ENCODE peak calls at places on chromosome 12, in seven cellular contexts. Q is CD4-positive, CD25-positive, alpha-beta regulatory T cell; O is neural progenitor cell; T is right atrium auricular region; F is aorta; J is tibial nerve; R is naive thymus-derived CD4-positive, alpha-beta T cell. S is an unnamed sample.

GRCh38 chr12:15827136-15827535 is 37.9 kb upstream of the EPS8 start:
- DNase-seq in R (no peak), Q (no peak), T (no peak), J (no peak), F (no peak), O (no peak), S (no peak)

GRCh38 chr12:11812558-11813421 is 163.3 kb downstream of the ETV6 start:
- DNase-seq in J (no peak), F (no peak), Q (no peak), O (peak), T (no peak), R (no peak), S (no peak)

GRCh38 chr12:80837342-80837978 is 100.3 kb downstream of the LIN7A start:
- DNase-seq in O (peak), F (no peak), R (no peak), Q (no peak), T (no peak), J (peak), S (no peak)

GRCh38 chr12:42475055-42475454 is 114.5 kb downstream of the PRICKLE1 start:
- DNase-seq in O (no peak), F (no peak), Q (no peak), T (no peak), J (no peak), R (no peak), S (no peak)

GRCh38 chr12:27177716-27178115 is 66.4 kb upstream of the STK38L start:
- DNase-seq in Q (no peak), T (no peak), R (no peak), F (no peak), O (no peak), J (no peak), S (no peak)

GRCh38 chr12:26651566-26652188 is 181.3 kb downstream of the ITPR2 start:
- DNase-seq in J (peak), F (no peak), Q (no peak), R (no peak), T (no peak), O (peak), S (no peak)

GRCh38 chr12:123151679-123152454 is 977 bp upstream of the PITPNM2 start:
- DNase-seq in R (no peak), O (peak), Q (no peak), F (no peak), J (no peak), T (no peak), S (no peak)

GRCh38 chr12:48000878-48001321 is 3.4 kb downstream of the COL2A1 start:
- DNase-seq in R (no peak), F (no peak), T (no peak), O (peak), J (no peak), Q (no peak), S (no peak)

GRCh38 chr12:52070243-52070925 is 606 bp downstream of the ATG101 start:
- DNase-seq in Q (no peak), O (no peak), J (no peak), F (no peak), T (no peak), R (no peak), S (no peak)

GRCh38 chr12:110744176-110744575 is 1.5 kb upstream of the PPP1CC start:
- DNase-seq in F (peak), O (peak), J (peak), Q (no peak), R (no peak), T (peak), S (peak)

GRCh38 chr12:82554529-82554928 is 132.2 kb upstream of the TMTC2 start:
- DNase-seq in J (no peak), Q (no peak), T (no peak), R (no peak), F (no peak), O (no peak), S (no peak)

GRCh38 chr12:65728913-65729793 is 95.1 kb upstream of the HMGA2 start:
- DNase-seq in T (no peak), F (peak), O (peak), R (no peak), Q (no peak), J (no peak), S (no peak)

GRCh38 chr12:91043408-91043807 is 14.4 kb downstream of the KERA start:
- DNase-seq in F (no peak), J (no peak), Q (no peak), T (no peak), R (no peak), O (no peak), S (no peak)

GRCh38 chr12:116015525-116015924 is 262.0 kb downstream of the MED13L start:
- DNase-seq in T (no peak), Q (no peak), O (peak), F (no peak), R (no peak), J (no peak), S (no peak)

GRCh38 chr12:115914122-115914521 is 363.4 kb downstream of the MED13L start:
- DNase-seq in J (no peak), O (no peak), F (no peak), Q (no peak), T (no peak), R (no peak), S (no peak)

GRCh38 chr12:58513866-58514265 is 406.4 kb downstream of the LRIG3 start:
- DNase-seq in Q (no peak), R (no peak), T (no peak), J (no peak), F (no peak), O (no peak), S (no peak)

GRCh38 chr12:49783917-49784676 is 42.7 kb downstream of the TMBIM6 start:
- DNase-seq in F (no peak), O (no peak), T (no peak), J (no peak), R (no peak), Q (no peak), S (no peak)

GRCh38 chr12:75658826-75659823 is 147.7 kb upstream of the KRR1 start:
- DNase-seq in Q (no peak), J (no peak), O (no peak), T (no peak), F (no peak), R (no peak), S (no peak)

GRCh38 chr12:58919271-58920101 is 818 bp downstream of the LRIG3 start:
- DNase-seq in R (no peak), T (no peak), J (peak), O (peak), Q (no peak), F (no peak), S (no peak)

GRCh38 chr12:83074495-83074894 is 387.8 kb downstream of the TMTC2 start:
- DNase-seq in R (no peak), J (no peak), T (no peak), Q (no peak), F (no peak), O (no peak), S (no peak)

GRCh38 chr12:23853640-23854039 is 95.8 kb downstream of the SOX5 start:
- DNase-seq in Q (no peak), O (no peak), F (no peak), R (no peak), J (no peak), T (no peak), S (no peak)
- H3K4me3 ChIP-seq in Q (no peak), O (no peak), F (no peak), R (no peak), J (no peak), T (no peak), S (no peak)

DNA sequence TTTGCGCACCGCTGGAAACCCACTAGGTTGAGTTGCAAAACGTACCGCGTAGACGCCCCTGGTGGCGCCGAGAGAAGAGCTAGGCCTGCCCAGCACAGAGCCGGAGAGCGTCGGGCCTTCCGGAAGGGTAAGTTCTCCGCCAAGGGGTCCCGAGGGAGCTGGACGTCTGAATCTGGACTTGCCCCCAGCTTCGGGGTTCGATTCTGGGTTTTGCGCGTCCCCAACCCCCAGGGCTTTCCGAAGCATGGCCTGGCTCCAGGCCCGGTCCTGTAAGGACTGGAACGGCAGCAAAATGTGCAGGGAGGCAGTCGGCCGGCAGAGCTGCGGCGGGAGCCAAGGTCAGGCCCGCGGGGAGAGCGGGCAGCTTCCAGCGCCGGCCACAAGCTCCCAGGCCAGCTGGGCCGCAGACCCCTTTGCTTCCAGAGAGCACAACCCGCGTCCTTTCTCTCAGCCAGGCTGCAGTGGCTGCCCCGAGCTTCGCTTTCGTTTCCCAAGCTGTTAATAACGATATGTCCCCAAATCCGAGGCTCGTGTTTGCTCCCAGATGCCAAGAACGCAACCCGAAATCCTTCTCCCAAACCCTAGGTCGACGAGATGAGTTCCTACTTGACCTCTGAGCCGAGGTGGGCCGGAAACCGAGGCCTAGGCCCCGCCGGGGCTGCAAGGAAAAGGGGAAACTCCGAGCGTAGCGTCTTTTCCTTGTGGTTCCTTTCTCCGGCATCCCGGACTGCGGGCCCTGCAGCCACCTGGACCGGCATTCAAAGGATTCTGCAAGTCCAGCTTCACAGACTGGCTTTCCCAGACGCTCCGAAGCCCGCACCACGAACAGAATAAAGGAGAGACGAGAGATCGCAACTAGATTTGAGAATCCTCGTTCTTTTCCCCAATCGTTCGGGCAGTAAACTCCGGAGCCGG is 3.2 kb upstream of the TBX5 start:
- DNase-seq in R (no peak), O (peak), T (peak), F (no peak), J (no peak), Q (no peak), S (no peak)
- H3K27ac ChIP-seq in R (no peak), O (no peak), T (peak), F (no peak), J (no peak), Q (no peak), S (no peak)

GRCh38 chr12:20490213-20490612 is 121.9 kb downstream of the PDE3A start:
- DNase-seq in Q (no peak), R (no peak), O (no peak), J (no peak), T (no peak), F (no peak), S (no peak)

GRCh38 chr12:20491290-20491689 is 123.0 kb downstream of the PDE3A start:
- DNase-seq in T (no peak), R (no peak), O (no peak), J (no peak), F (no peak), Q (no peak), S (no peak)

GRCh38 chr12:20494803-20495202 is 126.5 kb downstream of the PDE3A start:
- DNase-seq in T (no peak), J (no peak), F (no peak), O (no peak), Q (no peak), R (no peak), S (no peak)

GRCh38 chr12:20493924-20494323 is 125.6 kb downstream of the PDE3A start:
- DNase-seq in T (no peak), Q (no peak), O (no peak), F (no peak), R (no peak), J (no peak), S (no peak)

GRCh38 chr12:20492251-20492728 is 124.0 kb downstream of the PDE3A start:
- DNase-seq in T (no peak), F (no peak), O (no peak), J (no peak), R (no peak), Q (no peak), S (no peak)
- H3K4me3 ChIP-seq in T (no peak), F (no peak), O (no peak), J (no peak), R (no peak), Q (no peak), S (no peak)

GRCh38 chr12:33786532-33786931 is 235.8 kb upstream of the ALG10 start:
- DNase-seq in F (no peak), O (no peak), R (no peak), J (no peak), T (no peak), Q (no peak), S (no peak)
- H3K27ac ChIP-seq in F (no peak), O (no peak), R (no peak), J (no peak), T (no peak), Q (no peak), S (no peak)

DNA sequence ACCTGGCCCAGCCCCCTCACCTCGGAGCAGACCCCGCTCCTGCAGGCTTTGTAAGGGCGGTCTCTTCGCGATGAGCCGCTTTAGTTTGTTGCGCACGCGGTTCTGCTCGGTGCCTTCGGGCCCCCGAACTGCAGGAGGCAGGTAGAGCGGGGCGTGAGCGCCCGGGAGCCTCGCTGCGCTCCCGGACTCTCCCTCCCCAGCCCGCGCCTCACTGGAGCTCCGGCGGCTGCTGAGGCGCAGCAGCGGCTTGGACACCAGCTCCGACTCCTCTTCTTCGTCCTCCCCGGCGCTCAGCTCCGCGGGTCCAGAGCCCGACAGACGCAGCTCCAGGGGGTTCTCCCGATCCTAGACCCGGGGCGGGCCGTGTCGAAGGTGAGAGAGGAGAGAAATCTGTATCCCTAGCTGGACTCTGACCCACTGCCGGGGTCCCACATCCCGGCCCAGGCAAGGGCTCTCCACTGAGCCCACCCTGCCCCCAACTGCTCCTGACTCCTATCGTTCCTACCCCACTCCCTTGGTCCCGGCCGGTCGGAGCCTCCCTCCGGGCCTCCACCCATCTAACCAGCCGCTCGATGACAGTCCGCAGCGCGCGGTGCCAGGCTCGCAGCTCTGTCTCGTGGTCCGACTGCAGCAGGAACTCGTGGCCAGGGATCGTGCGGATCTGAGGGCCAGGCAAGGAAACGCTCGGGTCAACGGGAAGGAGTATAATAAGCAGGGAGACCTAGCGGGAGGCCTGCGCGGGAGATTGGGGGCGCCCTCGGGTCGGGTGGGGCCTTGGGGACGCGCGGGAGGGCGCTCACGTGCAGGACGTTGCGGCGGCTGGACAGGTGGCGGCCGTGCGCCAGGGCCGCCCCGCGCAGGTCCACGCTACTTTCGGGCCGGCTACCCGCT is 4.2 kb downstream of the ARHGAP9 start:
- DNase-seq in O (peak), R (no peak), J (no peak), T (no peak), Q (no peak), F (no peak), S (no peak)
- H3K4me3 ChIP-seq in O (peak), R (peak), J (peak), T (peak), Q (peak), F (no peak), S (peak)

DNA sequence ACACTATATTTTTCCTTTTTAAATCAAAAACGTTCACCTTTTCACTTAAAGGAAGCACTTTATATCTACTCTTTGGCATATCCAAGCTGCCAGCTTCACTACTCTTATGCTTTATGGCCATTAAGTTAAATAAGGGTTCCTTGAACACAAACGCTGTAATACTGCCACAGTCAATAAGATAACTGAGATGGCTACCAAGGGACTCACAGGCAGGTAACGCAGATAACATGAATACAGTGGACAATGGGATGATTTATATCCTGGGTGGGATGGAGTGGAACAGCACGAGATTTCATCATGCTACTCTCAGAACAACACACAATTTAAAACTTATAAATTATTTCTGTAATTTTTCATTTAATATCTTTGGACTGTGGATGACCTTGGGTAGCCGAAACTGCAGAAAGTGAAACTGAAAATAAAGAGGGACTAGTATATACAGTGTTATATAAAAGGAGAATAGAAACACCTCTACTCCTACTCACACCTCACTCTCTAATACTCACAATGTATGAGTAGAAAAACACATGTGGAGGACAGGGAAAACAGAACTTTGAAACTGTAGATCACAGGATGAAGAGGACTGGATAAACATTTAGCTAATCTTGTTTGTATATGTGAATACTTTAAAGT is 367.3 kb downstream of the C12orf50 start:
- DNase-seq in J (no peak), T (no peak), R (no peak), F (no peak), Q (no peak), O (no peak), S (no peak)
- H3K27ac ChIP-seq in J (no peak), T (no peak), R (no peak), F (no peak), Q (no peak), O (no peak), S (no peak)